ENCODE peak calls at places on chromosomes 11 and 22, in nine cellular contexts. R is NCI-H1092, J is AG04449, E is HFFc6, M is RWPE1, Y is retinal pigment epithelial cell, V is left ventricle myocardium inferior, D is fibroblast of mammary gland, P is epithelial cell of esophagus. N is an unnamed sample.

GRCh38 chr11:68160100-68160695 is 39.0 kb upstream of the CHKA start:
- DNase-seq in M (no peak), V (no peak), E (no peak), D (no peak), R (no peak), Y (no peak), P (peak; percentile 24), J (no peak), N (no peak)

GRCh38 chr11:95404370-95404769 is 173.4 kb upstream of the SESN3 start:
- DNase-seq in P (no peak), V (no peak), E (no peak), M (no peak), J (no peak), D (no peak), Y (peak; percentile 69), R (no peak), N (no peak)

GRCh38 chr22:26124991-26125725 is 44.1 kb upstream of the SEZ6L start:
- DNase-seq in R (no peak), E (no peak), M (no peak), V (no peak), Y (no peak), D (no peak), P (no peak), J (no peak), N (no peak)

GRCh38 chr22:30742291-30743256 is 47.9 kb downstream of the OSBP2 start:
- DNase-seq in Y (no peak), P (peak; percentile 42), E (no peak), D (peak; percentile 47), V (no peak), R (no peak), J (no peak), M (no peak), N (peak; percentile 44)

GRCh38 chr22:22942511-22943329 is 55.1 kb downstream of the IGLL5 start:
- DNase-seq in P (peak; percentile 46), M (peak; percentile 17), Y (peak; percentile 11), D (peak; percentile 68), E (peak; percentile 72), R (peak; percentile 42), J (no peak), V (peak; percentile 40), N (peak; percentile 64)

GRCh38 chr11:119359365-119360229 is 13.1 kb upstream of the MFRP start:
- DNase-seq in J (no peak), D (no peak), P (peak; percentile 80), V (no peak), Y (no peak), E (no peak), R (no peak), M (no peak), N (peak; percentile 32)

GRCh38 chr11:75508051-75508561 is 17.6 kb downstream of the GDPD5 start:
- DNase-seq in J (no peak), V (no peak), D (no peak), Y (no peak), M (no peak), P (no peak), R (no peak), E (no peak), N (no peak)

GRCh38 chr11:952406-953385 is 27.0 kb downstream of the AP2A2 start:
- DNase-seq in Y (no peak), D (peak; percentile 37), J (no peak), R (no peak), P (no peak), V (no peak), E (no peak), M (no peak), N (no peak)

GRCh38 chr11:63510360-63511130 is 4.7 kb downstream of the LGALS12 start:
- DNase-seq in Y (peak; percentile 31), J (no peak), D (peak; percentile 94), M (no peak), R (no peak), E (no peak), V (peak; percentile 37), P (no peak), N (peak; percentile 19)

GRCh38 chr11:57778318-57779037 is 16.9 kb downstream of the CTNND1 start:
- DNase-seq in M (peak; percentile 91), P (peak; percentile 89), V (peak; percentile 92), Y (peak; percentile 100), D (peak; percentile 94), R (no peak), J (peak; percentile 94), E (peak; percentile 95), N (peak; percentile 96)

GRCh38 chr22:23410411-23410810 is 169.7 kb downstream of the IGLL1 start:
- DNase-seq in R (no peak), Y (no peak), J (no peak), V (no peak), D (no peak), P (no peak), E (no peak), M (no peak), N (no peak)

GRCh38 chr11:85756401-85757200 is 54.3 kb downstream of the SYTL2 start:
- DNase-seq in V (no peak), E (no peak), Y (no peak), M (no peak), P (peak; percentile 36), J (no peak), D (no peak), R (no peak), N (no peak)

GRCh38 chr11:72004515-72005346 is 6.0 kb downstream of the IL18BP start:
- DNase-seq in Y (no peak), V (no peak), E (no peak), D (no peak), R (no peak), J (no peak), M (no peak), P (no peak), N (no peak)

GRCh38 chr11:87398913-87399312 is 361.2 kb downstream of the TMEM135 start:
- DNase-seq in D (peak; percentile 56), M (no peak), J (no peak), P (no peak), V (peak; percentile 57), R (no peak), E (no peak), Y (no peak), N (no peak)

GRCh38 chr11:56207796-56208195 is 26.3 kb downstream of the OR5T2 start:
- DNase-seq in D (no peak), P (no peak), E (no peak), R (no peak), M (no peak), J (no peak), Y (no peak), V (no peak), N (no peak)

GRCh38 chr11:11533057-11533456 is 88.7 kb downstream of the GALNT18 start:
- DNase-seq in P (no peak), D (no peak), J (no peak), R (no peak), E (no peak), V (no peak), Y (no peak), M (no peak), N (no peak)

GRCh38 chr11:60924110-60924905 is at the start of gene TMEM132A:
- DNase-seq in P (peak; percentile 84), E (peak; percentile 34), V (peak; percentile 74), M (peak; percentile 93), Y (no peak), D (peak; percentile 54), R (peak; percentile 61), J (no peak), N (peak; percentile 72)

GRCh38 chr11:108019870-108020540 is 11.3 kb downstream of the CUL5 start:
- DNase-seq in J (no peak), M (no peak), V (no peak), P (peak; percentile 5), Y (no peak), E (no peak), D (peak; percentile 54), R (no peak), N (peak; percentile 56)

GRCh38 chr11:45924036-45924915 is 1.8 kb downstream of the LARGE2 start:
- DNase-seq in P (no peak), D (no peak), V (peak; percentile 10), E (no peak), M (no peak), Y (no peak), R (no peak), J (no peak), N (no peak)

GRCh38 chr22:37519268-37520195 is at the start of gene CARD10:
- DNase-seq in R (no peak), P (peak; percentile 43), E (no peak), V (peak; percentile 50), D (no peak), Y (no peak), M (no peak), J (no peak), N (peak; percentile 42)

GRCh38 chr11:110429614-110430266 is at the start of gene FDX1:
- DNase-seq in R (peak; percentile 89), V (peak; percentile 82), Y (no peak), P (peak; percentile 73), D (peak; percentile 67), M (peak; percentile 85), E (peak; percentile 60), J (no peak), N (peak; percentile 80)

GRCh38 chr11:28757725-28758515 is 649.7 kb downstream of the METTL15 start:
- DNase-seq in E (peak; percentile 70), J (peak; percentile 89), P (peak; percentile 46), D (no peak), Y (peak; percentile 75), V (no peak), R (no peak), M (no peak), N (peak; percentile 20)

GRCh38 chr22:41234815-41235687 is 5.7 kb downstream of the CHADL start:
- DNase-seq in J (no peak), D (no peak), P (no peak), M (no peak), R (no peak), E (no peak), Y (no peak), V (no peak), N (no peak)

GRCh38 chr11:1226981-1227550 is 4.2 kb downstream of the MUC5B start:
- DNase-seq in R (no peak), E (no peak), M (no peak), J (no peak), Y (no peak), V (no peak), D (no peak), P (no peak), N (no peak)

GRCh38 chr11:82671451-82671850 is 62.2 kb downstream of the FAM181B start:
- DNase-seq in V (no peak), E (no peak), J (no peak), Y (no peak), R (no peak), D (no peak), P (peak; percentile 60), M (no peak), N (no peak)

GRCh38 chr22:36612458-36612857 is 83.5 kb upstream of the EIF3D start:
- DNase-seq in J (no peak), D (peak; percentile 59), P (no peak), R (no peak), V (no peak), Y (no peak), E (peak; percentile 38), M (no peak), N (no peak)

GRCh38 chr11:6233984-6234313 is 487 bp downstream of the FHIP1B start:
- DNase-seq in P (no peak), J (no peak), M (peak; percentile 12), V (no peak), D (no peak), E (no peak), R (no peak), Y (no peak), N (no peak)

GRCh38 chr22:47328550-47329243 is 566.2 kb downstream of the TBC1D22A start:
- DNase-seq in E (peak; percentile 90), J (peak; percentile 68), R (no peak), D (peak; percentile 97), M (peak; percentile 81), Y (peak; percentile 11), P (peak; percentile 9), V (no peak), N (peak; percentile 86)

GRCh38 chr11:27471067-27471587 is 1.5 kb downstream of the LGR4 start:
- DNase-seq in E (no peak), V (no peak), D (no peak), R (no peak), P (peak; percentile 50), Y (no peak), J (no peak), M (no peak), N (peak; percentile 52)

GRCh38 chr11:115963170-115963569 is 459.0 kb upstream of the CADM1 start:
- DNase-seq in Y (no peak), P (no peak), R (peak; percentile 57), V (no peak), J (no peak), M (no peak), E (no peak), D (no peak), N (no peak)

GRCh38 chr22:25741692-25742626 is at the start of gene MYO18B:
- DNase-seq in J (no peak), E (no peak), Y (no peak), V (peak; percentile 79), M (no peak), P (no peak), R (no peak), D (no peak), N (no peak)